ENCODE peak calls at places on chromosomes 3 and 15, in six cellular contexts. B, E, Z, W, I and S are unnamed samples.

GRCh38 chr15:62779041-62779810 is 263.3 kb upstream of the TPM1 start:
- DNase-seq in Z (no peak), E (peak), B (peak), W (peak), I (no peak), S (no peak)

GRCh38 chr3:196320110-196320509 is 2.1 kb upstream of the DYNLT2B start:
- DNase-seq in W (no peak), E (no peak), B (no peak), I (no peak), Z (no peak), S (no peak)

GRCh38 chr15:41160639-41161315 is 44.7 kb upstream of the INO80 start:
- DNase-seq in B (no peak), Z (no peak), I (no peak), W (no peak), E (no peak), S (no peak)

GRCh38 chr3:180855364-180855763 is 57.1 kb upstream of the FXR1 start:
- DNase-seq in E (no peak), I (no peak), Z (no peak), W (no peak), B (no peak), S (no peak)

GRCh38 chr15:46344115-46344749 is 709.4 kb downstream of the SQOR start:
- DNase-seq in W (no peak), E (no peak), I (no peak), Z (no peak), B (no peak), S (no peak)

GRCh38 chr3:33779751-33780150 is 18.7 kb upstream of the PDCD6IP start:
- DNase-seq in B (no peak), Z (no peak), E (no peak), W (no peak), I (no peak), S (no peak)

GRCh38 chr15:63157891-63158431 is 684 bp upstream of the RPS27L start:
- DNase-seq in W (peak), I (no peak), Z (no peak), E (peak), B (peak), S (peak)

GRCh38 chr3:180142041-180142440 is 105.3 kb upstream of the PEX5L start:
- DNase-seq in B (no peak), W (no peak), I (no peak), Z (no peak), E (no peak), S (no peak)

GRCh38 chr3:13869944-13870343 is 9.9 kb downstream of the WNT7A start:
- DNase-seq in E (no peak), W (no peak), B (no peak), I (no peak), Z (no peak), S (no peak)

GRCh38 chr15:77571181-77571580 is 61.5 kb downstream of the LINGO1 start:
- DNase-seq in W (no peak), I (no peak), Z (no peak), B (no peak), E (no peak), S (no peak)

GRCh38 chr15:77573826-77574225 is 58.9 kb downstream of the LINGO1 start:
- DNase-seq in E (no peak), I (no peak), Z (no peak), W (no peak), B (no peak), S (no peak)

GRCh38 chr15:77571741-77572140 is 61.0 kb downstream of the LINGO1 start:
- DNase-seq in I (no peak), B (no peak), Z (no peak), W (no peak), E (no peak), S (no peak)

GRCh38 chr15:77569647-77570186 is 63.0 kb downstream of the LINGO1 start:
- DNase-seq in E (no peak), Z (no peak), W (no peak), I (no peak), B (no peak), S (no peak)

GRCh38 chr15:77572186-77572585 is 60.5 kb downstream of the LINGO1 start:
- DNase-seq in E (no peak), Z (no peak), W (no peak), B (no peak), I (no peak), S (no peak)
- H3K4me3 ChIP-seq in E (no peak), Z (no peak), W (no peak), B (no peak), I (no peak), S (no peak)

GRCh38 chr3:48661501-48662139 is 1.1 kb downstream of the CELSR3 start:
- DNase-seq in E (peak), B (peak), Z (no peak), W (peak), I (no peak), S (no peak)

GRCh38 chr3:48662140-48662752 is 440 bp downstream of the CELSR3 start:
- DNase-seq in I (no peak), W (no peak), B (no peak), Z (no peak), E (no peak), S (no peak)

GRCh38 chr3:48664313-48664644 is 1.6 kb upstream of the CELSR3 start:
- DNase-seq in W (no peak), Z (no peak), B (no peak), I (no peak), E (no peak), S (no peak)

GRCh38 chr3:48663489-48664312 is 1.0 kb upstream of the CELSR3 start:
- DNase-seq in B (peak), E (peak), Z (peak), W (peak), I (no peak), S (peak)

GRCh38 chr3:48662753-48663488 is at the start of gene CELSR3:
- DNase-seq in E (peak), I (no peak), Z (no peak), W (peak), B (peak), S (peak)
- TF ChIP-seq POLR2A in E (peak), I (no peak), Z (peak), W (peak), B (no peak), S (no peak)

GRCh38 chr15:101085311-101085700 is 166.1 kb downstream of the LRRK1 start:
- DNase-seq in I (no peak), B (no peak), Z (no peak), E (no peak), W (no peak), S (no peak)

GRCh38 chr15:101088311-101088710 is 163.5 kb downstream of the CHSY1 start:
- DNase-seq in E (no peak), Z (no peak), I (no peak), B (no peak), W (no peak), S (no peak)

GRCh38 chr15:101086394-101087171 is 165.3 kb downstream of the CHSY1 start:
- DNase-seq in B (no peak), E (no peak), I (no peak), Z (no peak), W (peak), S (no peak)

GRCh38 chr15:101088788-101089578 is 162.9 kb downstream of the CHSY1 start:
- DNase-seq in Z (no peak), I (no peak), W (peak), E (peak), B (peak), S (peak)

DNA sequence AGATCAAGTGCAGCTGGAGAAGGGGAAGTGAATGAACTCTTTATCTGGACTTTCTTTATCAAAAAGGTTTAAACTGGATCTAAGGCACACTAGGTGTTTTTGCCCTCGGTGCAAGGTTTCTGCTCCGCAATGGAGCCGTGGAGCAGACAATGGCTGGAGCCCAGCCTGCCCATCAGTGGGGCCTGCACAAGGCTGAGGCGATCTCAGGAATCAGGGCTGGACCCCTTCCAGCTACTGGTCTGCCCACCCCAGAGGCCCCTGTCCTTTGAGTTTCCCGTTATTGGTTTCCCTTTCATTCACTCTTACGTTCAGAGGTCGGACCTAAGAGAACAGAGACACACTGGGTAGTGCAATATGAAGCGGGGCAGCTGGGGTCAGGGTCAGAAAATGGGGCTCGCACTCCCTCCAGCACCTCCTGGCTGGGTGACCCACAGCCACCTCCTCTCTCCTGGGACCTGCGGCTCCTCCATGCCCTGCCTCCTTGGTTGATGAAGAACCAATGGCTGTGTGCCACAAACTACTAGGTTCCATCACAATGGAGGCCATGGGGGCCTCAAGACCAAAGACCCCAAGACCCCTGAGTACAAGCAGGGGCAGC is 164.6 kb downstream of the CHSY1 start:
- DNase-seq in B (no peak), I (no peak), Z (no peak), W (no peak), E (no peak), S (no peak)
- H3K4me3 ChIP-seq in B (no peak), I (no peak), Z (no peak), W (no peak), E (no peak), S (no peak)

GRCh38 chr15:31435256-31435781 is 108.7 kb downstream of the KLF13 start:
- DNase-seq in Z (peak), I (no peak), E (peak), B (peak), W (peak), S (peak)
- TF ChIP-seq POLR2A in Z (no peak), I (no peak), E (no peak), B (no peak), W (no peak), S (no peak)

GRCh38 chr3:15429080-15429479 is 1.7 kb downstream of the EAF1 start:
- DNase-seq in Z (no peak), E (no peak), B (no peak), I (no peak), W (no peak), S (peak)
- H3K4me3 ChIP-seq in Z (no peak), E (no peak), B (no peak), I (peak), W (peak), S (no peak)

DNA sequence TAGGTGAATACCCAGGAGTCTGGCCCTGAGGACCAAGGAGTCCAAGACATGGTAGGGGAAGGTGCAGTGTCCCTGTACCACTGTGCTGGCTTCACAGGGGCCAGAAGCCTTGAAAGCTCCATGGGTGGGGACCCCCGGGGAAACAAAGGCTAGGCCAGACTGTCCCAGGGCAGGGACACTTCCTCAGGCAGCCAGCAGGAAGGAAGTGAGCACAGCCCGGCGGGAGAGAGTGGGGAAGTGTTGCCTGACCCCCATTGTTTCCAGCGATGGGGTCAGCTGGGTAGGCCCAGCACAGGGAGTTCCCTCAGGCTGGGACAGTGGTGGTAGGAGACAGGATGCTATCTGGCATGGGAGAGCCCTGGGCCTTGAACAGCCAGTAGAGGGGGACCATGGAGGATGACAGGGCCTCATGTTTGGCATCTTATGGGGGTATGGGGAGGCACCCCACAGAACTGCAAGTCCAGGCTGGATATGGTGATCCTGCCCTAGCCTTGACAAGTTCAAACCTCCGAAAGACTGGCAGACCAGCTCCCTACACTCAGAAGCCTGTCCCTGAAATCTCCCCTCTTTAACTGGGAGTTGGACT is 1.2 kb upstream of the HYAL2 start:
- DNase-seq in B (peak), I (no peak), E (no peak), W (no peak), Z (no peak), S (peak)
- TF ChIP-seq POLR2A in B (no peak), I (no peak), E (no peak), W (no peak), Z (no peak), S (no peak)

GRCh38 chr3:50624634-50625033 is 7.7 kb downstream of the MAPKAPK3 start:
- DNase-seq in Z (no peak), I (no peak), E (no peak), W (no peak), B (no peak), S (no peak)

GRCh38 chr3:50626406-50626805 is 9.5 kb downstream of the MAPKAPK3 start:
- DNase-seq in B (no peak), E (no peak), Z (no peak), W (no peak), I (no peak), S (no peak)

GRCh38 chr3:50625131-50625878 is 8.4 kb downstream of the MAPKAPK3 start:
- DNase-seq in E (no peak), Z (no peak), B (no peak), I (no peak), W (no peak), S (no peak)

GRCh38 chr3:50627407-50628051 is 10.6 kb downstream of the MAPKAPK3 start:
- DNase-seq in I (no peak), W (no peak), E (no peak), Z (no peak), B (no peak), S (peak)

DNA sequence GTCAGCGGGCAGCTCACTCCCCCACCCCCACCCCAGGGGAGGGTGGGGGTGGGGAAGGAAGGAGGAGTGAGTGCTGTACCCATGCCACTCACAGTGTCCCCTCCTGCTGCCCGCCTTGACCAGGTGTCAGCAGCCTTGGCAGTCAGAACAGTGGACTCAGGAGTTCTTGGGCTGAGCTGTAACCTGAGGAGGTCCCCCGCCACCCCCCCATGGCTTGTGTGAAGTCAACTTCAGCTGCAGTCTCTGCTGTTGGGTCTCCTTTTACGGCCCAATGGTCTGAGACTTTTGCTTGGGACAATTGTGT is 8.9 kb downstream of the MAPKAPK3 start:
- DNase-seq in W (no peak), Z (no peak), B (no peak), I (no peak), E (no peak), S (no peak)
- H3K4me3 ChIP-seq in W (no peak), Z (no peak), B (no peak), I (no peak), E (no peak), S (no peak)

DNA sequence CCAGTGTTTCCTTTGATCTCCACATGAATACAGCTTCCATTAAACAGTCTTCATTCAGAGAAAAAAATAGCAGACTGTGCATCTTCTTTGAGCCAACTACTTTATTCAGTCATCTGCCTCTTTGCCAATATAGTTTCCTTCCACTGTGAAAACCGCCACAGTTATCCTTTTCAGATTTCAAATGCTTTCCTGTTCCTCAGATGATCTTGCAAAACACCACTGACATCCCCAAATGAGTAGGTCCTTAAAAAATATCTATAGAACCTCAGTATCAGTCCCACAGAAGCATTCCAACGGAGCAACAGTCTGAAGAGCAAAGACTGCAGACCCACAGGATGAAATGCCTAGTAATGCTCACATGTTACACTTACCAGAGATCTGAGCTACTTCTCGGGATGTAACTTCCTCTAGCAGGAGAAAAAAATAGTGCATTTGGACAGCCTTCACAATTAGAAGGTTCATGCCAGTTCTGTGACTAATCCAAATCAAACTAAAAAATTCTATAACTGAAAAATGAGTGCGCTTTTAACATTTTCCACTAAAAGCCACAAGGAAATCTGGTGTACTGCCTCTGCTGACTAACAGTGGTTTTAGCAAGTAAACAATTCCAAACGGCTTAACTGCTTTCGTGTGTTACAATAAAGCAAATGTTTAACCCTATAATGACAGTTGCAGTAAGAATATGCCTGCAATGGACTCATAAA is at the start of gene ANKRD28:
- DNase-seq in Z (no peak), W (no peak), I (no peak), B (no peak), E (no peak), S (no peak)
- TF ChIP-seq POLR2A in Z (peak), W (no peak), I (no peak), B (peak), E (peak), S (no peak)

DNA sequence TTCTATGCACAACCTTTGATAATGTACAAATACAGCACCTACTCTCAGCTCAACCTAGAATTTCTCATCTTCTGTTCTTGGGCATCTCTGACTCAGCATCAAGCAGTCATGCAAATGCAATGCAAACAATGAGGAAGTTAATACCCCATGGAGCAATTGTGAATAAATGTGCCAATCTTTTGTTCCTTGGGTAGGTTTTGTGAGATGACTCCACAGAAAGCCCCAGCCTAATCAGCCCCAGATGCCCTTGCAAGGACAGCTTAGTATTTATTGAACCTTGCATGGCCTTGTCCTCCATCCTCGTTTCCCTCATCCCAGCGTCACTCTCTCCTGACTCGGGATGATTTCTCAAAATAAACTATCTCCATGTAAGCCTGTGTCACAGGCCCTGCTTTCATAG is 494.7 kb upstream of the NECTIN3 start:
- DNase-seq in Z (no peak), I (no peak), E (no peak), B (no peak), W (no peak), S (peak)
- H3K4me3 ChIP-seq in Z (no peak), I (no peak), E (no peak), B (no peak), W (no peak), S (no peak)

DNA sequence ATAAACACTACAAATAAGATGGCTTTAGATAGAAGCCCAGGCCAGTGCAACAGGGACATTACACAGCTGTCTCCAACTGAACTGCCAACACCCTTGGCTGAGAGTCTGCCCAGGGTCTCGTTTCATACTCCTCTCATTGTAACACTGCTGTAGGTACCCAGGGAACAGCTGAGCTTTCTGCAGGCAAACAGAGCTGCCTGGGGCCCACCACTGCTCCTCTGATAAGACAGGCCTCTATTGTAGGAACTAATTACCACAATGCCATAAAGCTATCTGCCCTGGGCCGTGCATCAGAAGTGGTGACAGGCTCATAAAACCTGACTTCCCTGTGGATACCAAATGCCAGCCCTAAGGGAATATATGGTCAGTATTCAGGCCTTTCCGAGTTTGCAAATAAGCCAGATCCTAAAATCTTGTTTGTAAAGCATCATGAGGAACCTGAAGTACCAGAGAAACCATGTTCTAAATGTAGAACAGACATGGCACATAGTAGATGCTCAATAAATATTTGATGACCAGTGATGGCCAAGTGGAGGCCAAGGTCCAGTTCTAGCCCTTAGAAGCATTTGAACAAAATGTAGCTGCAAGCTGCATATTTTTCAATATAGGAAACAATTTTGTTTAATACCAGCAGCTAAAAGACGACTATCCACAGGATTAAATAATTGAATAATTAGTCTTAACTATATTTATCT is 84.3 kb upstream of the NEO1 start:
- DNase-seq in I (no peak), Z (no peak), B (no peak), E (no peak), W (no peak), S (no peak)
- TF ChIP-seq POLR2A in I (no peak), Z (no peak), B (no peak), E (no peak), W (no peak), S (no peak)